ENCODE peak calls at places on chromosomes 7 and 10, in ten cellular contexts. W, F, A, K, C, X, R, E, G and D are unnamed samples.

GRCh38 chr10:59333731-59334130 is 28.6 kb downstream of the FAM13C start:
- DNase-seq in W (no peak), F (no peak), A (no peak), K (no peak), C (peak), X (no peak), R (no peak), E (no peak), G (no peak), D (no peak)

GRCh38 chr7:94298943-94299342 is 95.8 kb upstream of the COL1A2 start:
- DNase-seq in W (no peak), F (no peak), A (no peak), K (no peak), C (peak), X (no peak), R (no peak), E (no peak), G (no peak), D (no peak)

GRCh38 chr7:110544199-110544598 is 546.7 kb upstream of the LRRN3 start:
- DNase-seq in W (no peak), F (no peak), A (no peak), K (no peak), C (peak), X (no peak), R (no peak), E (no peak), G (no peak), D (no peak)

GRCh38 chr7:91880016-91880412 is 488 bp downstream of the MTERF1 start:
- DNase-seq in W (no peak), F (no peak), A (no peak), K (no peak), C (no peak), X (no peak), R (no peak), E (no peak), G (no peak), D (no peak)

GRCh38 chr10:94205370-94205930 is 157.3 kb downstream of the NOC3L start:
- DNase-seq in W (no peak), F (peak), A (no peak), K (no peak), C (peak), X (no peak), R (peak), E (no peak), G (no peak), D (no peak)

GRCh38 chr7:22173884-22174573 is 182.9 kb downstream of the RAPGEF5 start:
- DNase-seq in W (no peak), F (no peak), A (no peak), K (no peak), C (no peak), X (no peak), R (no peak), E (no peak), G (peak), D (no peak)

GRCh38 chr7:18096087-18096486 is 68.4 kb upstream of the PRPS1L1 start:
- DNase-seq in W (no peak), F (no peak), A (no peak), K (no peak), C (no peak), X (no peak), R (no peak), E (no peak), G (no peak), D (no peak)

GRCh38 chr7:143490719-143491306 is 13.1 kb downstream of the TAS2R41 start:
- DNase-seq in W (no peak), F (no peak), A (no peak), K (peak), C (no peak), X (no peak), R (no peak), E (no peak), G (no peak), D (no peak)

GRCh38 chr10:18797286-18797685 is 138.1 kb downstream of the ARL5B start:
- DNase-seq in W (no peak), F (no peak), A (no peak), K (no peak), C (no peak), X (no peak), R (no peak), E (no peak), G (no peak), D (no peak)

GRCh38 chr7:19957664-19958063 is 184.2 kb upstream of the TMEM196 start:
- DNase-seq in W (no peak), F (no peak), A (no peak), K (no peak), C (no peak), X (no peak), R (no peak), E (no peak), G (no peak), D (no peak)

GRCh38 chr7:24573554-24574338 is 494 bp downstream of the PALS2 start:
- DNase-seq in W (no peak), F (peak), A (no peak), K (peak), C (peak), X (no peak), R (peak), E (no peak), G (peak), D (peak)

GRCh38 chr10:110569120-110569519 is 1.6 kb downstream of the SMC3 start:
- DNase-seq in W (no peak), F (no peak), A (no peak), K (no peak), C (no peak), X (no peak), R (no peak), E (no peak), G (no peak), D (no peak)

GRCh38 chr10:72638586-72639440 is 12.9 kb upstream of the MICU1 start:
- DNase-seq in W (peak), F (no peak), A (no peak), K (no peak), C (no peak), X (no peak), R (no peak), E (no peak), G (no peak), D (no peak)

GRCh38 chr10:114507449-114507848 is 103.1 kb upstream of the AFAP1L2 start:
- DNase-seq in W (no peak), F (no peak), A (no peak), K (no peak), C (no peak), X (no peak), R (peak), E (no peak), G (no peak), D (peak)

GRCh38 chr10:80464557-80465466 is 10.7 kb downstream of the TSPAN14 start:
- DNase-seq in W (no peak), F (peak), A (no peak), K (peak), C (peak), X (no peak), R (no peak), E (peak), G (no peak), D (no peak)

GRCh38 chr7:56077681-56078080 is 13.6 kb downstream of the SUMF2 start:
- DNase-seq in W (no peak), F (no peak), A (no peak), K (no peak), C (no peak), X (no peak), R (no peak), E (no peak), G (no peak), D (no peak)

GRCh38 chr7:142927949-142928348 is 5.6 kb downstream of the TRPV5 start:
- DNase-seq in W (no peak), F (no peak), A (no peak), K (no peak), C (no peak), X (no peak), R (no peak), E (no peak), G (no peak), D (no peak)

GRCh38 chr10:74947781-74948401 is 121.5 kb downstream of the KAT6B start:
- DNase-seq in W (no peak), F (no peak), A (no peak), K (no peak), C (no peak), X (no peak), R (peak), E (no peak), G (no peak), D (no peak)

GRCh38 chr7:130096243-130096827 is 26.0 kb downstream of the KLHDC10 start:
- DNase-seq in W (no peak), F (no peak), A (no peak), K (no peak), C (no peak), X (no peak), R (no peak), E (no peak), G (no peak), D (no peak)

GRCh38 chr7:47666164-47666862 is 84.4 kb upstream of the TNS3 start:
- DNase-seq in W (no peak), F (no peak), A (no peak), K (no peak), C (peak), X (no peak), R (no peak), E (no peak), G (no peak), D (no peak)

GRCh38 chr7:54944179-54944578 is 74.6 kb upstream of the EGFR start:
- DNase-seq in W (no peak), F (no peak), A (no peak), K (no peak), C (peak), X (no peak), R (no peak), E (no peak), G (no peak), D (no peak)

GRCh38 chr10:89080660-89081059 is 90.1 kb downstream of the FAS start:
- DNase-seq in W (no peak), F (no peak), A (no peak), K (no peak), C (peak), X (no peak), R (no peak), E (no peak), G (no peak), D (no peak)

GRCh38 chr7:100364480-100364879 is 6.6 kb downstream of the PILRB start:
- DNase-seq in W (no peak), F (no peak), A (no peak), K (no peak), C (no peak), X (no peak), R (no peak), E (no peak), G (no peak), D (no peak)

GRCh38 chr10:112768121-112768520 is 181.9 kb upstream of the TCF7L2 start:
- DNase-seq in W (no peak), F (no peak), A (no peak), K (no peak), C (no peak), X (no peak), R (no peak), E (no peak), G (no peak), D (no peak)

GRCh38 chr10:49508249-49508648 is 30.7 kb downstream of the ERCC6 start:
- DNase-seq in W (no peak), F (no peak), A (no peak), K (no peak), C (no peak), X (no peak), R (no peak), E (no peak), G (no peak), D (no peak)

GRCh38 chr10:72340510-72340895 is 14.2 kb downstream of the DNAJB12 start:
- DNase-seq in W (no peak), F (peak), A (no peak), K (peak), C (no peak), X (peak), R (peak), E (no peak), G (peak), D (peak)

GRCh38 chr7:155871211-155871610 is 58.9 kb upstream of the SHH start:
- DNase-seq in W (no peak), F (no peak), A (no peak), K (no peak), C (no peak), X (no peak), R (no peak), E (no peak), G (no peak), D (no peak)

GRCh38 chr7:115044224-115044623 is 122.3 kb downstream of the MDFIC start:
- DNase-seq in W (no peak), F (no peak), A (no peak), K (no peak), C (no peak), X (no peak), R (no peak), E (no peak), G (no peak), D (no peak)

GRCh38 chr10:335151-335800 is 200.0 kb downstream of the ZMYND11 start:
- DNase-seq in W (no peak), F (no peak), A (no peak), K (no peak), C (peak), X (no peak), R (no peak), E (no peak), G (no peak), D (no peak)